ENCODE peak calls at places on chromosome 15, in four cellular contexts. P is K562, B is HepG2, M is GM12878. O is an unnamed sample.

GRCh38 chr15:101003076-101003475 is 83.9 kb downstream of the LRRK1 start:
- DNase-seq in P (no peak), B (no peak), M (no peak), O (no peak)

GRCh38 chr15:58141894-58142293 is 3.7 kb downstream of the AQP9 start:
- DNase-seq in P (no peak), B (no peak), M (no peak), O (no peak)

GRCh38 chr15:89430530-89431341 is 65.6 kb downstream of the RHCG start:
- DNase-seq in P (peak), B (peak), M (peak), O (peak)

GRCh38 chr15:33182278-33182905 is 12.1 kb downstream of the FMN1 start:
- DNase-seq in P (no peak), B (no peak), M (no peak), O (no peak)

GRCh38 chr15:58517252-58517681 is 85.5 kb downstream of the LIPC start:
- DNase-seq in P (no peak), B (no peak), M (peak), O (no peak)

GRCh38 chr15:52529289-52529929 is 729 bp upstream of the MYO5A start:
- DNase-seq in P (no peak), B (no peak), M (no peak), O (peak)

GRCh38 chr15:78249131-78249530 is 14.8 kb upstream of the ACSBG1 start:
- DNase-seq in P (no peak), B (no peak), M (no peak), O (no peak)

GRCh38 chr15:63860161-63860954 is 26.6 kb upstream of the HERC1 start:
- DNase-seq in P (no peak), B (no peak), M (no peak), O (no peak)

DNA sequence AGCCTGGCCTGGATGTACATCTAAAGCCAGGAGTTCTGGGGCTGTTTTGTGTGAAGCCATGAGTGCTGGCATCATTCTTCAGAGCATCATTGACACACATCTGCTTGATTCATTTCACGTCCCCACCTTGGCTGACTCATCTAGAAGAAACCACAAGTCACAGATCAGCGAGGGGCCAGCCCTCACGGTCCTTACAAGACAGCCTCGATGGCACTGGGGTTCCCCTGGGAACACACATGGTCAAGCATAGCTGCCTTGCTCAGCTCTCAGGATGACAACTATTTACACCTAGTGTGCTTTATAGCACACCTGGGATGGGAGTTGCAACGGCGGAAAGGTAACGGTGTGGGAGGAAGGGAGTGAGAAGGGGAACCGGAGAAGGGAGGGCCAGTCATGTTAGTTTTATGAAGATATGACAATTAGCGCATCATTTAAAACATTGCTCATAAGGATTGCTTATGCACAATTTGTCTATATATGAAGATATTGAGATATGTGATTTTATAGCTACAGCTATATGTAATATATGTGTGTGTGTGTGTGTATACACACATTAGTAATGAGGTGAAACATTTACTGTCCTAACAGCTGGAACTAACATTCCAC is 227.1 kb downstream of the RPLP1 start:
- DNase-seq in P (no peak), B (no peak), M (peak), O (no peak)
- TF ChIP-seq NR2C2 in P (no peak), B (no peak), M (no peak), O (no peak)

GRCh38 chr15:74022706-74023470 is 28.4 kb downstream of the PML start:
- DNase-seq in P (no peak), B (no peak), M (no peak), O (no peak)
- TF ChIP-seq CREM in P (no peak), B (no peak), M (no peak), O (no peak)

GRCh38 chr15:61253186-61253585 is 24.1 kb upstream of the RORA start:
- DNase-seq in P (no peak), B (no peak), M (no peak), O (no peak)

GRCh38 chr15:61256231-61256630 is 27.1 kb upstream of the RORA start:
- DNase-seq in P (no peak), B (no peak), M (no peak), O (no peak)

GRCh38 chr15:61250613-61251012 is 21.5 kb upstream of the RORA start:
- DNase-seq in P (no peak), B (no peak), M (no peak), O (no peak)
- TF ChIP-seq CBFB in P (no peak), B (no peak), M (no peak), O (no peak)

GRCh38 chr15:48718646-48719045 is 73.1 kb upstream of the FBN1 start:
- DNase-seq in P (peak), B (no peak), M (no peak), O (no peak)
- TF ChIP-seq NR2C2 in P (no peak), B (no peak), M (no peak), O (no peak)

GRCh38 chr15:31439328-31439727 is 112.7 kb downstream of the KLF13 start:
- DNase-seq in P (peak), B (peak), M (no peak), O (peak)
- TF ChIP-seq CREM in P (no peak), B (no peak), M (no peak), O (no peak)

GRCh38 chr15:74809951-74810350 is 2.7 kb upstream of the LMAN1L start:
- DNase-seq in P (no peak), B (no peak), M (no peak), O (no peak)

GRCh38 chr15:74809242-74809641 is 3.4 kb upstream of the LMAN1L start:
- DNase-seq in P (no peak), B (no peak), M (no peak), O (no peak)

GRCh38 chr15:74808840-74809229 is 3.8 kb upstream of the LMAN1L start:
- DNase-seq in P (no peak), B (no peak), M (no peak), O (peak)

GRCh38 chr15:74807302-74807701 is 5.3 kb upstream of the LMAN1L start:
- DNase-seq in P (no peak), B (no peak), M (no peak), O (no peak)

DNA sequence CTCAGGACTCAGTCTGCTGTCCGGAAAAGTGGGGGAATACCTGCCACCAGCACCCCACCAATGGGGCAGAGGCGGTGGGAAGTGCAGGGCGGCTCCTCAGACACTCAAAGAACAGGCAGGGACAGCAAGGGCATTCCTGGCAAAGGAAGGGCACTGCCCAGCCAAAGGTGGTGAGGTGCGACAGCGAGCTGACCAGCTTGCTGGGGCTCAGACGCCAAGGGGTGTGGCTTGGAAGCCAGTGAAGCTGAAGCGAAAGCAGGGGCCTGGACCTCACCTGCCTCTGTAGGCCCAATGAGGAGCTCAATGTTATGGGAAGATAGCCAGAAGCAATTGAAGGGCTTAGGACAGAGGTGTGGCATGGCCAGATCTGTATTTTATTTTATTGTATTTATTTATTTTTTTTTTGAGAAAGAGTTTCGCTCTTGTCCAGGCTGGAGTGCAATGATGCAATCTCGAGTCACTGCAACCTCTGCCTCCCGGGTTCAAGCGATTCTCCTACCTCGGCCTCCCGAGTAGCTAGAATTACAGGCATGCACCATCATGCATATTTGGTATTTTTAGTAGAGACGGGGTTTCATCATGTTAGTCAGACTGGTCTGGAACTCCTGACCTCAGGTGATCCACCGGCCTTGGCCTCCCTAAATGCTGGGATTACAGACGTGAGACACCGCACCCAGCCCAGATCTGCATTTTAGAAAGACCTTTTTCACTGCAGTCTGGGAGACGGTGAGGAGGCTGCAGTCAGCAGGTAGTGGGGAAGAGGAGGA is 4.4 kb upstream of the LMAN1L start:
- DNase-seq in P (no peak), B (no peak), M (no peak), O (no peak)
- TF ChIP-seq CBFB in P (no peak), B (no peak), M (no peak), O (no peak)

GRCh38 chr15:86829251-86829650 is 749.6 kb downstream of the AGBL1 start:
- DNase-seq in P (no peak), B (no peak), M (no peak), O (no peak)
- TF ChIP-seq NR2C2 in P (no peak), B (no peak), M (no peak), O (no peak)

O was measured in WTC11.